ENCODE peak calls at places on chromosomes 4 and X, in four cellular contexts. One of them, this sample, is unnamed.

GRCh38 chrX:24124227-24124799 is 25.2 kb upstream of the ZFX start:
- DNase-seq in PC-3: no peak
- DNase-seq in EL: no peak
- DNase-seq in effector memory CD4-positive, alpha-beta T cell: no peak
- DNase-seq in this sample: no peak

GRCh38 chrX:53031380-53031779 is 17.2 kb upstream of the GPR173 start:
- DNase-seq in effector memory CD4-positive, alpha-beta T cell: no peak
- DNase-seq in PC-3: no peak
- DNase-seq in EL: no peak
- DNase-seq in this sample: no peak

GRCh38 chr4:138251904-138252303 is 9.8 kb upstream of the SLC7A11 start:
- DNase-seq in PC-3: no peak
- DNase-seq in effector memory CD4-positive, alpha-beta T cell: no peak
- DNase-seq in EL: peak; percentile 62
- DNase-seq in this sample: no peak

GRCh38 chrX:71615954-71616353 is 2.4 kb downstream of the CXCR3 start:
- DNase-seq in EL: no peak
- DNase-seq in effector memory CD4-positive, alpha-beta T cell: no peak
- DNase-seq in PC-3: no peak
- DNase-seq in this sample: no peak

GRCh38 chr4:117429061-117429460 is 343.7 kb upstream of the TRAM1L1 start:
- DNase-seq in effector memory CD4-positive, alpha-beta T cell: no peak
- DNase-seq in PC-3: no peak
- DNase-seq in EL: no peak
- DNase-seq in this sample: no peak

GRCh38 chr4:70976251-70976650 is 17.2 kb upstream of the DCK start:
- DNase-seq in PC-3: no peak
- DNase-seq in EL: no peak
- DNase-seq in effector memory CD4-positive, alpha-beta T cell: no peak
- DNase-seq in this sample: no peak

GRCh38 chr4:76624271-76624681 is 189.2 kb downstream of the SHROOM3 start:
- DNase-seq in PC-3: peak; percentile 78
- DNase-seq in EL: peak; percentile 86
- DNase-seq in effector memory CD4-positive, alpha-beta T cell: no peak
- DNase-seq in this sample: peak; percentile 94

GRCh38 chrX:40172169-40172979 is 74.6 kb upstream of the BCOR start:
- DNase-seq in PC-3: peak; percentile 49
- DNase-seq in EL: peak; percentile 56
- DNase-seq in effector memory CD4-positive, alpha-beta T cell: no peak
- DNase-seq in this sample: peak; percentile 32

GRCh38 chrX:103635436-103635835 is 6.7 kb downstream of the TCEAL1 start:
- DNase-seq in effector memory CD4-positive, alpha-beta T cell: no peak
- DNase-seq in EL: no peak
- DNase-seq in PC-3: peak; percentile 55
- DNase-seq in this sample: peak; percentile 57

GRCh38 chrX:93673056-93673868 is at the start of gene NAP1L3:
- DNase-seq in EL: no peak
- DNase-seq in effector memory CD4-positive, alpha-beta T cell: peak; percentile 21
- DNase-seq in PC-3: peak; percentile 44
- DNase-seq in this sample: peak; percentile 20

GRCh38 chr4:173169428-173170209 is 1.0 kb downstream of the GALNT7 start:
- DNase-seq in EL: peak; percentile 64
- DNase-seq in effector memory CD4-positive, alpha-beta T cell: peak; percentile 51
- DNase-seq in PC-3: peak; percentile 20
- DNase-seq in this sample: peak; percentile 56

GRCh38 chr4:153432971-153433752 is 33.0 kb upstream of the TMEM131L start:
- DNase-seq in EL: peak; percentile 70
- DNase-seq in PC-3: peak; percentile 91
- DNase-seq in effector memory CD4-positive, alpha-beta T cell: peak; percentile 56
- DNase-seq in this sample: peak; percentile 94

GRCh38 chr4:78468272-78468671 is 83.3 kb upstream of the ANXA3 start:
- DNase-seq in EL: no peak
- DNase-seq in effector memory CD4-positive, alpha-beta T cell: no peak
- DNase-seq in PC-3: no peak
- DNase-seq in this sample: no peak

GRCh38 chr4:158789853-158790252 is 21.0 kb downstream of the FNIP2 start:
- DNase-seq in EL: no peak
- DNase-seq in effector memory CD4-positive, alpha-beta T cell: no peak
- DNase-seq in PC-3: no peak
- DNase-seq in this sample: no peak

GRCh38 chr4:65416875-65417274 is 253.4 kb downstream of the EPHA5 start:
- DNase-seq in effector memory CD4-positive, alpha-beta T cell: no peak
- DNase-seq in EL: no peak
- DNase-seq in PC-3: peak; percentile 82
- DNase-seq in this sample: no peak

GRCh38 chr4:57020467-57021101 is 41.9 kb downstream of the POLR2B start:
- DNase-seq in effector memory CD4-positive, alpha-beta T cell: no peak
- DNase-seq in PC-3: peak; percentile 95
- DNase-seq in EL: peak; percentile 79
- DNase-seq in this sample: peak; percentile 78

GRCh38 chr4:86522349-86522748 is 71.8 kb upstream of the PTPN13 start:
- DNase-seq in EL: no peak
- DNase-seq in PC-3: peak; percentile 37
- DNase-seq in effector memory CD4-positive, alpha-beta T cell: no peak
- DNase-seq in this sample: no peak

GRCh38 chr4:127309360-127310095 is 323.2 kb upstream of the INTU start:
- DNase-seq in effector memory CD4-positive, alpha-beta T cell: no peak
- DNase-seq in PC-3: no peak
- DNase-seq in EL: no peak
- DNase-seq in this sample: peak; percentile 37

GRCh38 chr4:113371061-113371460 is 321.6 kb downstream of the ANK2 start:
- DNase-seq in EL: no peak
- DNase-seq in PC-3: no peak
- DNase-seq in effector memory CD4-positive, alpha-beta T cell: no peak
- DNase-seq in this sample: no peak

GRCh38 chrX:21764043-21764442 is 6.1 kb upstream of the SMPX start:
- DNase-seq in PC-3: peak; percentile 79
- DNase-seq in effector memory CD4-positive, alpha-beta T cell: no peak
- DNase-seq in EL: no peak
- DNase-seq in this sample: peak; percentile 41

GRCh38 chrX:106791495-106791894 is 11.0 kb upstream of the TBC1D8B start:
- DNase-seq in effector memory CD4-positive, alpha-beta T cell: no peak
- DNase-seq in EL: no peak
- DNase-seq in PC-3: peak; percentile 43
- DNase-seq in this sample: no peak

GRCh38 chrX:68947882-68948605 is 119.2 kb downstream of the EFNB1 start:
- DNase-seq in EL: no peak
- DNase-seq in effector memory CD4-positive, alpha-beta T cell: no peak
- DNase-seq in PC-3: no peak
- DNase-seq in this sample: no peak

GRCh38 chr4:117893207-117893606 is 141.1 kb upstream of the NDST3 start:
- DNase-seq in PC-3: peak; percentile 16
- DNase-seq in EL: no peak
- DNase-seq in effector memory CD4-positive, alpha-beta T cell: no peak
- DNase-seq in this sample: no peak

GRCh38 chr4:155604718-155605601 is 61.7 kb upstream of the GUCY1A1 start:
- DNase-seq in effector memory CD4-positive, alpha-beta T cell: no peak
- DNase-seq in EL: peak; percentile 85
- DNase-seq in PC-3: peak; percentile 87
- DNase-seq in this sample: peak; percentile 79

GRCh38 chrX:6891404-6891803 is 256.1 kb upstream of the STS start:
- DNase-seq in EL: no peak
- DNase-seq in PC-3: no peak
- DNase-seq in effector memory CD4-positive, alpha-beta T cell: no peak
- DNase-seq in this sample: no peak

GRCh38 chrX:40806511-40807220 is 71.3 kb upstream of the MED14 start:
- DNase-seq in PC-3: peak; percentile 35
- DNase-seq in EL: no peak
- DNase-seq in effector memory CD4-positive, alpha-beta T cell: no peak
- DNase-seq in this sample: peak; percentile 28

GRCh38 chr4:149911371-149911770 is 95.7 kb upstream of the IQCM start:
- DNase-seq in PC-3: no peak
- DNase-seq in effector memory CD4-positive, alpha-beta T cell: no peak
- DNase-seq in EL: no peak
- DNase-seq in this sample: no peak

GRCh38 chr4:17544205-17544604 is 29.2 kb downstream of the CLRN2 start:
- DNase-seq in effector memory CD4-positive, alpha-beta T cell: no peak
- DNase-seq in PC-3: peak; percentile 42
- DNase-seq in EL: no peak
- DNase-seq in this sample: no peak

GRCh38 chr4:3442959-3443749 is 1.4 kb downstream of the HGFAC start:
- DNase-seq in PC-3: peak; percentile 59
- DNase-seq in EL: peak; percentile 36
- DNase-seq in effector memory CD4-positive, alpha-beta T cell: peak; percentile 46
- DNase-seq in this sample: peak; percentile 32

GRCh38 chrX:40008841-40009461 is 88.8 kb downstream of the BCOR start:
- DNase-seq in EL: peak; percentile 31
- DNase-seq in effector memory CD4-positive, alpha-beta T cell: no peak
- DNase-seq in PC-3: no peak
- DNase-seq in this sample: no peak

GRCh38 chrX:15321447-15321846 is 6.0 kb upstream of the ASB11 start:
- DNase-seq in PC-3: no peak
- DNase-seq in EL: no peak
- DNase-seq in effector memory CD4-positive, alpha-beta T cell: no peak
- DNase-seq in this sample: no peak

GRCh38 chrX:54891573-54891972 is 29.1 kb upstream of the TRO start:
- DNase-seq in EL: peak; percentile 18
- DNase-seq in effector memory CD4-positive, alpha-beta T cell: peak; percentile 1
- DNase-seq in PC-3: peak; percentile 62
- DNase-seq in this sample: peak; percentile 37

This sample was measured in mammary epithelial cell.